ENCODE peak calls at places on chromosomes 11 and 22, in eight cellular contexts. T, Z, E, P, B, L, S and I are unnamed samples.

GRCh38 chr22:38298312-38299000 is 18.8 kb downstream of the CSNK1E start:
- DNase-seq in B (no peak), E (peak; percentile 75), L (peak; percentile 91), Z (peak; percentile 34), P (peak; percentile 53), S (peak; percentile 58), T (peak; percentile 99), I (peak; percentile 53)

GRCh38 chr11:127656266-127656879 is 655.8 kb upstream of the KIRREL3 start:
- DNase-seq in S (no peak), Z (no peak), E (no peak), P (no peak), L (peak; percentile 17), T (no peak), B (no peak), I (no peak)

GRCh38 chr11:58632510-58632909 is 10.0 kb downstream of the CNTF start:
- DNase-seq in Z (no peak), S (no peak), B (no peak), T (no peak), E (no peak), P (no peak), L (no peak), I (no peak)

GRCh38 chr11:67268036-67268683 is 1.9 kb downstream of the GRK2 start:
- DNase-seq in P (peak; percentile 92), E (no peak), B (peak; percentile 31), T (no peak), S (no peak), L (no peak), Z (no peak), I (no peak)

GRCh38 chr11:67615455-67616430 is 9.0 kb downstream of the NDUFV1 start:
- DNase-seq in E (peak; percentile 43), Z (peak; percentile 54), P (peak; percentile 67), B (peak; percentile 60), S (peak; percentile 41), L (peak; percentile 52), T (peak; percentile 62), I (peak; percentile 85)

GRCh38 chr11:12005476-12005875 is 3.0 kb downstream of the DKK3 start:
- DNase-seq in S (no peak), B (no peak), L (peak; percentile 87), T (peak; percentile 66), Z (no peak), P (no peak), E (no peak), I (no peak)

GRCh38 chr11:112620621-112621394 is 340.4 kb upstream of the NCAM1 start:
- DNase-seq in P (no peak), T (peak; percentile 49), B (no peak), E (peak; percentile 32), L (peak; percentile 43), S (peak; percentile 13), Z (no peak), I (no peak)

GRCh38 chr22:39474351-39474991 is 17.7 kb downstream of the MGAT3 start:
- DNase-seq in Z (no peak), P (no peak), E (peak; percentile 68), B (no peak), L (peak; percentile 28), T (no peak), S (no peak), I (peak; percentile 79)

GRCh38 chr11:119964136-119965025 is 173.5 kb downstream of the TRIM29 start:
- DNase-seq in E (no peak), Z (peak; percentile 85), B (no peak), T (no peak), P (no peak), L (no peak), S (no peak), I (peak; percentile 94)

GRCh38 chr11:17386331-17387084 is 2.0 kb downstream of the KCNJ11 start:
- DNase-seq in Z (peak; percentile 69), B (peak; percentile 78), E (peak; percentile 74), P (peak; percentile 69), S (peak; percentile 18), L (peak; percentile 69), T (peak; percentile 62), I (peak; percentile 73)

GRCh38 chr11:34819740-34820482 is 96.3 kb downstream of the APIP start:
- DNase-seq in E (no peak), B (no peak), Z (no peak), S (no peak), P (no peak), L (no peak), T (no peak), I (no peak)

GRCh38 chr11:60887531-60887930 is 18.9 kb downstream of the PRPF19 start:
- DNase-seq in P (peak; percentile 57), Z (peak; percentile 70), B (peak; percentile 79), E (peak; percentile 64), L (peak; percentile 69), S (peak; percentile 31), T (peak; percentile 79), I (peak; percentile 77)

GRCh38 chr22:35684270-35684700 is 33.4 kb upstream of the APOL5 start:
- DNase-seq in L (peak; percentile 78), S (no peak), E (peak; percentile 18), P (peak; percentile 49), Z (peak; percentile 67), B (no peak), T (no peak), I (peak; percentile 67)

GRCh38 chr11:103842795-103843194 is 193.6 kb upstream of the DDI1 start:
- DNase-seq in S (no peak), B (no peak), Z (peak; percentile 42), T (no peak), P (no peak), L (peak; percentile 65), E (no peak), I (no peak)

GRCh38 chr11:132785878-132786277 is 746.4 kb downstream of the OPCML start:
- DNase-seq in T (no peak), L (no peak), Z (no peak), P (no peak), E (no peak), B (no peak), S (no peak), I (no peak)

GRCh38 chr11:119816660-119817059 is 87.7 kb upstream of the NECTIN1 start:
- DNase-seq in T (no peak), B (no peak), P (no peak), E (no peak), L (no peak), S (no peak), Z (no peak), I (peak; percentile 37)

GRCh38 chr11:83278351-83278750 is 7.8 kb downstream of the CCDC90B start:
- DNase-seq in P (no peak), T (no peak), S (no peak), L (peak; percentile 50), B (no peak), E (no peak), Z (no peak), I (no peak)

GRCh38 chr11:62130498-62131464 is 7.0 kb downstream of the INCENP start:
- DNase-seq in E (no peak), T (no peak), Z (no peak), S (no peak), L (no peak), P (no peak), B (no peak), I (peak; percentile 16)

GRCh38 chr22:42428025-42428424 is 4.2 kb downstream of the NFAM1 start:
- DNase-seq in P (no peak), Z (no peak), B (no peak), T (no peak), S (no peak), E (no peak), L (no peak), I (no peak)

GRCh38 chr11:112235750-112236390 is 9.6 kb downstream of the PTS start:
- DNase-seq in S (no peak), Z (no peak), P (no peak), L (no peak), T (no peak), E (no peak), B (no peak), I (no peak)

GRCh38 chr11:61532136-61533038 is 23.8 kb downstream of the LRRC10B start:
- DNase-seq in P (peak; percentile 49), B (peak; percentile 41), Z (peak; percentile 76), T (peak; percentile 73), L (peak; percentile 44), S (no peak), E (peak; percentile 60), I (peak; percentile 85)

GRCh38 chr11:64844330-64845124 is at the start of gene CDC42BPG:
- DNase-seq in S (peak; percentile 57), P (peak; percentile 80), L (peak; percentile 87), T (peak; percentile 95), Z (peak; percentile 82), B (peak; percentile 91), E (peak; percentile 95), I (peak; percentile 97)
- H2AFZ ChIP-seq in S (no peak within 1 kb of the TSS), P (peak within 1 kb of the TSS; percentile 72), L (peak within 1 kb of the TSS; percentile 70), T (peak within 1 kb of the TSS; percentile 89), Z (peak within 1 kb of the TSS; percentile 91), B (peak within 1 kb of the TSS; percentile 80), E (peak within 1 kb of the TSS; percentile 77), I (peak within 1 kb of the TSS; percentile 88)

GRCh38 chr22:29291215-29291614 is 15.2 kb upstream of the GAS2L1 start:
- DNase-seq in S (no peak), P (no peak), L (no peak), B (no peak), T (no peak), Z (no peak), E (no peak), I (peak; percentile 28)
- TF ChIP-seq EZH2phosphoT487 in S (no peak), P (no peak), L (no peak), B (no peak), T (no peak), Z (no peak), E (no peak), I (no peak)

DNA sequence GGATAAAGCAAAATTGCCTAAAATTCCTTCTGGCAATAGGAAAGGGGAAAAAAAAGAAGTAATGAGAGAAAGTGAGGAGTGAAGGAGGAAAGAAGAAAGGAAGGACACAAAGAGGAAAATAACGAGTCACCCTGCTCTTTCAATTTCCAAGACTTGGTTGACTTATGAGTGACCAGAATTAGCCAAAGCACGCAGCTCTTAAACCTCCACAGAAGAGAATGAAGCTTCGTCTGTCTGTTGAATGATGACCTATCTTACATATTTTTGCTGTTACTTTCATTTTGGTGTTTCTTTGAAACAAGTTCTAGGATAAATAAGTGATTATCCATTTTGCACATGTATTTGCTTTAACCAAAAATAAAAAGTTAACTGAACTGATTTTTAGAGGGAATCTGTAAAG is 728 bp downstream of the MMP27 start:
- DNase-seq in T (no peak), E (no peak), L (peak; percentile 52), Z (no peak), B (no peak), P (no peak), S (no peak), I (no peak)
- H2AFZ ChIP-seq in T (no peak overlapping the region), E (no peak overlapping the region), L (peak overlapping the region; percentile 54), Z (no peak overlapping the region), B (no peak overlapping the region), P (no peak overlapping the region), S (no peak overlapping the region), I (peak overlapping the region; percentile 19)

GRCh38 chr22:23216331-23217170 is 36.2 kb downstream of the BCR start:
- DNase-seq in B (no peak), T (no peak), P (peak; percentile 47), S (no peak), E (no peak), L (no peak), Z (no peak), I (no peak)

GRCh38 chr22:23213581-23214341 is 33.5 kb downstream of the BCR start:
- DNase-seq in T (no peak), E (no peak), B (no peak), Z (no peak), L (no peak), P (no peak), S (no peak), I (no peak)

GRCh38 chr22:23214398-23214797 is 34.1 kb downstream of the BCR start:
- DNase-seq in T (no peak), Z (no peak), E (no peak), S (no peak), P (no peak), L (no peak), B (no peak), I (no peak)

GRCh38 chr22:23217171-23218052 is 37.1 kb downstream of the BCR start:
- DNase-seq in L (no peak), E (no peak), B (no peak), Z (no peak), T (no peak), P (no peak), S (no peak), I (no peak)

GRCh38 chr22:23215294-23216204 is 35.2 kb downstream of the BCR start:
- DNase-seq in Z (no peak), B (no peak), P (no peak), S (no peak), L (peak; percentile 40), E (no peak), T (peak; percentile 46), I (no peak)
- TF ChIP-seq EZH2phosphoT487 in Z (no peak), B (no peak), P (no peak), S (no peak), L (no peak), E (no peak), T (no peak), I (no peak)